ENCODE peak calls at places on chromosomes 1 and 21, in seven cellular contexts. M is H9, D is mesenchymal stem cell, I is mesendoderm, P is IMR-90, O is neuronal stem cell, H is H1. S is an unnamed sample.
A peak's percentile ranks its signal among the peaks of the same experiment; 100 is the strongest.

GRCh38 chr1:28139033-28139712 is 37.3 kb downstream of the PTAFR start:
- DNase-seq in H (no peak), D (peak; percentile 72), M (no peak), I (no peak), O (no peak), P (peak; percentile 88), S (peak; percentile 68)

GRCh38 chr1:203915811-203916210 is 54.4 kb downstream of the SNRPE start:
- DNase-seq in I (no peak), P (peak; percentile 76), H (no peak), M (no peak), O (no peak), D (peak; percentile 73), S (peak; percentile 67)

GRCh38 chr1:38892976-38893375 is 11.6 kb upstream of the GJA9 start:
- DNase-seq in O (no peak), D (no peak), H (no peak), M (no peak), P (no peak), I (no peak), S (no peak)

GRCh38 chr1:9671377-9672140 is 20.0 kb downstream of the PIK3CD start:
- DNase-seq in I (no peak), M (no peak), D (no peak), O (no peak), P (peak; percentile 84), H (no peak), S (no peak)

GRCh38 chr1:154407866-154408777 is 3.0 kb downstream of the IL6R start:
- DNase-seq in O (no peak), I (peak; percentile 33), D (peak; percentile 72), M (no peak), H (no peak), P (peak; percentile 45), S (no peak)

GRCh38 chr1:24996983-24997893 is 67.2 kb upstream of the RUNX3 start:
- DNase-seq in D (no peak), O (no peak), H (no peak), P (no peak), I (no peak), M (no peak), S (no peak)

GRCh38 chr1:15275921-15276683 is 29.1 kb downstream of the FHAD1 start:
- DNase-seq in I (no peak), O (no peak), H (no peak), P (no peak), D (no peak), M (no peak), S (no peak)

GRCh38 chr1:41860771-41861170 is 58.0 kb downstream of the HIVEP3 start:
- DNase-seq in H (no peak), D (no peak), M (no peak), O (no peak), P (no peak), I (no peak), S (no peak)

GRCh38 chr1:162136760-162137537 is 67.5 kb downstream of the NOS1AP start:
- DNase-seq in M (no peak), O (no peak), D (peak; percentile 72), I (peak; percentile 87), H (no peak), P (peak; percentile 85), S (peak; percentile 83)

GRCh38 chr1:13583592-13583963 is at the start of gene PDPN:
- DNase-seq in D (peak; percentile 53), I (peak; percentile 91), M (peak; percentile 87), H (peak; percentile 39), P (no peak), O (peak; percentile 69), S (no peak)

GRCh38 chr1:234515821-234516241 is 36.9 kb upstream of the TARBP1 start:
- DNase-seq in O (no peak), I (peak; percentile 59), H (no peak), M (no peak), P (peak; percentile 61), D (no peak), S (no peak)

GRCh38 chr21:26846036-26846931 is 1.1 kb upstream of the ADAMTS1 start:
- DNase-seq in H (no peak), O (peak; percentile 58), M (peak; percentile 81), D (peak; percentile 87), P (peak; percentile 82), I (peak; percentile 88), S (peak; percentile 85)

GRCh38 chr21:26961704-26962103 is 5.2 kb downstream of the ADAMTS5 start:
- DNase-seq in D (no peak), I (peak; percentile 73), O (no peak), P (no peak), H (no peak), M (peak; percentile 51), S (no peak)

GRCh38 chr1:37056201-37056764 is 22.0 kb upstream of the GRIK3 start:
- DNase-seq in H (no peak), O (no peak), I (peak; percentile 40), M (peak; percentile 48), P (no peak), D (no peak), S (no peak)

GRCh38 chr1:30823627-30823968 is 66.0 kb upstream of the LAPTM5 start:
- DNase-seq in P (no peak), I (no peak), M (no peak), H (no peak), O (no peak), D (no peak), S (no peak)

GRCh38 chr1:32396482-32396881 is 2.2 kb upstream of the BSDC1 start:
- DNase-seq in D (no peak), H (no peak), M (no peak), P (no peak), I (no peak), O (no peak), S (no peak)

GRCh38 chr21:42829954-42830353 is 49.4 kb downstream of the WDR4 start:
- DNase-seq in I (no peak), M (no peak), H (no peak), O (no peak), P (no peak), D (no peak), S (no peak)

GRCh38 chr1:26537951-26538352 is 8.4 kb downstream of the RPS6KA1 start:
- DNase-seq in M (peak; percentile 61), D (peak; percentile 56), P (peak; percentile 45), H (no peak), I (peak; percentile 80), O (no peak), S (no peak)

GRCh38 chr1:51850420-51851297 is 27.9 kb downstream of the NRDC start:
- DNase-seq in P (no peak), O (no peak), D (no peak), M (no peak), H (no peak), I (no peak), S (peak; percentile 49)

GRCh38 chr1:228867951-228868730 is 132.9 kb downstream of the RHOU start:
- DNase-seq in H (no peak), P (no peak), D (no peak), I (no peak), M (peak; percentile 22), O (no peak), S (no peak)

GRCh38 chr1:228867093-228867950 is 132.0 kb downstream of the RHOU start:
- DNase-seq in I (no peak), P (peak; percentile 25), H (no peak), O (no peak), D (peak; percentile 77), M (peak; percentile 16), S (no peak)

GRCh38 chr1:228866498-228866897 is 131.2 kb downstream of the RHOU start:
- DNase-seq in I (no peak), P (no peak), D (peak; percentile 65), M (peak; percentile 23), O (no peak), H (no peak), S (no peak)

GRCh38 chr1:228863776-228864175 is 128.5 kb downstream of the RHOU start:
- DNase-seq in P (no peak), H (no peak), D (no peak), I (no peak), O (no peak), M (peak; percentile 21), S (no peak)

GRCh38 chr1:228865613-228866320 is 130.5 kb downstream of the RHOU start:
- DNase-seq in H (no peak), I (no peak), O (no peak), P (no peak), M (peak; percentile 10), D (no peak), S (no peak)
- H3K4ac ChIP-seq in H (no peak overlapping the region), I (no peak overlapping the region), O (no peak overlapping the region), P (no peak overlapping the region), M (no peak overlapping the region), D (no peak overlapping the region), S (no peak overlapping the region)

DNA sequence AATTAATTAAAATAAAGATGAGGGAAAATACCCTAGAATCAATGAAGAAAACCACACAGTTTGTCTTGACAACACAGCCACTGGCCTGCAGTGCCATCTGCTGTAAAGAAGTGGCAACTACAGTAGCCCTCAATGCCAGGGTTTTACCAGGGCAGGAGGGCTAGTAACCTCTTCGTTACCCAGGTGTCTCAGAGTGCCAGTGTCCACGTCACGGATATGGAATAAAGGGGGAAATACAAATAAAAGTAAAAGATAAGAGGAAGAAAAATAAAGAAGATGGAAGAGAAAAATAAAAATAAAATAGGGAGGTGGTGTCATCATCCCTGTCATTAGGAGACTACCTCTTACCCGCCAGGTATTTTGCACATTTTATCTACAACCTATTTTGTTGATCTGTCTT is 14.2 kb upstream of the SLC44A3 start:
- DNase-seq in P (peak; percentile 61), I (peak; percentile 60), O (peak; percentile 55), M (peak; percentile 57), D (peak; percentile 71), H (no peak), S (peak; percentile 45)
- H3K4me2 ChIP-seq in P (no peak overlapping the region), I (no peak overlapping the region), O (no peak overlapping the region), M (no peak overlapping the region), D (no peak overlapping the region), H (no peak overlapping the region), S (no peak overlapping the region)

DNA sequence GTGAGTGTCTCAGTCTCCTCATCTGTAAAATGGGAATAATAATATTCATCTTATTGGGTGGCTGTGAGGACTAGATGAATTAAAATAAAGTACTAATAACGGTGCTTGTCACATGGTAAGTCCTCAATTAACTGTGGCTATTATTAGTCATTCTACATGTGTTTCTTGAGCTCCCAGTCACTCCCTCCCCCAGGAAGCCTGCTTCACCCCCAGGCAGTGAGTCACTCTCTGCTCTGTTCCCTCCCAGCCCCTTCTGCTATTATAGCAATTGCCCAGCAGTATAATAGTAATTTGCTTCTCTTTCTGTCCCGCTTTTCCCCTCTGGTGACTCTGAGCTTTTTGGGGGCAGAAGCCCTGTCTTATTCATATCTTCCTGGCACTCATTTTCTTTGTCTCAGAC is 102.0 kb downstream of the BEND5 start:
- DNase-seq in H (no peak), P (peak; percentile 35), D (no peak), M (no peak), I (peak; percentile 15), O (no peak), S (no peak)
- H3K4ac ChIP-seq in H (no peak overlapping the region), P (no peak overlapping the region), D (no peak overlapping the region), M (no peak overlapping the region), I (no peak overlapping the region), O (no peak overlapping the region), S (no peak overlapping the region)

DNA sequence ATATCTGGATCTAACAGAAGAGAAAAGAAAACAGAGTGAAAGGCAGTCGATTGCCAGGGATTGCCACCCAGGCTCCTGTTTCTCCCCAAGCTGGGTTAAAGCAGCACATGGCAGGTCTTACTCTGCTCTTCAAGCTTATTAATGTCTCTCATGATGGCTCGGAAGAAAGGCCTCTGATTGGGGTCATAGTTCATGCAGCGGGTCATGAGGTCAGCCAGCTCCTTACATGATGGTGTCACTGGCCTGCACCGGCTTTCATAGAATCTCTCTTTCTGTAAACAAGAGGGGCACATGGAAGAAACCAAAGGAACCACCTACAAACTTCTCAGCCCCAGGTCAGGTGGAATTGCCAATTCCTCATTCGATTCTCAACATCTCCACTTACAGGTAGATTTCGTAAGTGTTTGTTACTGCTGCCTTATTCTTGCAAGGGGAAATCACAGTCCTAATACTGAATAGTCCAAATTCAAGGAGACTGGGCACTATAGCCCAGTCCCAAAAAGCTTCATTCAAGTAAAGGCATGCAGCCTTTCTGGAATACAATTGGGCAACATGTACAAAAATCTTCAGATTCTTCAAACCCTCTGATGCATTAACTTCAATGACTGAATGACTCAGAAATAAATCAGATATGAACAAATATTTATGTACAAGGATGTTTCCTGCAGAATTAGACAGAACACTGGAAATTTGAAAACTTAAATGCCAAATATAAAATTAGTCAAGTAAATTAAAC is 96.6 kb downstream of the RAVER2 start:
- DNase-seq in P (no peak), D (no peak), M (no peak), O (no peak), I (no peak), H (no peak), S (peak; percentile 24)
- H3K4me2 ChIP-seq in P (no peak overlapping the region), D (no peak overlapping the region), M (no peak overlapping the region), O (no peak overlapping the region), I (no peak overlapping the region), H (no peak overlapping the region), S (no peak overlapping the region)